ENCODE peak calls at places on chromosomes 12 and 14, in eight cellular contexts. E, T, C, A, S, J, Y and W are unnamed samples.

GRCh38 chr12:53476769-53477209 is 22.5 kb downstream of the MAP3K12 start:
- DNase-seq in T (no peak), E (no peak), Y (no peak), S (no peak), J (no peak), A (no peak), C (no peak), W (peak)

GRCh38 chr12:95473440-95473946 is 459 bp upstream of the METAP2 start:
- DNase-seq in Y (no peak), A (peak), T (peak), S (peak), E (no peak), J (peak), C (peak), W (peak)

GRCh38 chr12:49974677-49975369 is 2.1 kb downstream of the AQP6 start:
- DNase-seq in Y (no peak), J (no peak), C (no peak), T (no peak), S (no peak), A (no peak), E (peak), W (no peak)

GRCh38 chr14:96363751-96364336 is 518 bp downstream of the GSKIP start:
- DNase-seq in C (peak), J (peak), T (peak), Y (peak), A (peak), S (no peak), E (peak), W (peak)

GRCh38 chr14:51922624-51923023 is 62.2 kb downstream of the GNG2 start:
- DNase-seq in T (no peak), C (no peak), A (no peak), J (no peak), Y (no peak), E (no peak), S (no peak), W (peak)

GRCh38 chr14:49975286-49975685 is 82.4 kb downstream of the ARF6 start:
- DNase-seq in T (no peak), Y (no peak), J (no peak), C (peak), E (no peak), S (peak), A (peak), W (no peak)

GRCh38 chr12:41795066-41795465 is 349.6 kb downstream of the GXYLT1 start:
- DNase-seq in T (no peak), A (no peak), J (no peak), E (no peak), Y (no peak), S (no peak), C (no peak), W (no peak)

GRCh38 chr14:31926123-31926522 is 151.0 kb upstream of the ARHGAP5 start:
- DNase-seq in T (no peak), A (no peak), S (no peak), E (no peak), Y (no peak), J (peak), C (peak), W (no peak)

GRCh38 chr12:131221061-131221945 is 267.6 kb downstream of the ADGRD1 start:
- DNase-seq in A (no peak), T (no peak), J (no peak), Y (no peak), S (no peak), E (peak), C (no peak), W (no peak)

GRCh38 chr14:49893309-49894213 is 679 bp downstream of the ARF6 start:
- DNase-seq in S (no peak), Y (peak), C (no peak), A (peak), E (peak), J (peak), T (peak), W (peak)

GRCh38 chr14:84591827-84592540 is 938.0 kb upstream of the FLRT2 start:
- DNase-seq in T (no peak), J (no peak), A (no peak), C (no peak), E (no peak), Y (no peak), S (no peak), W (no peak)

GRCh38 chr14:45939572-45939971 is 686.6 kb upstream of the MIS18BP1 start:
- DNase-seq in J (no peak), C (no peak), A (no peak), S (no peak), Y (no peak), T (no peak), E (no peak), W (no peak)

GRCh38 chr14:101520621-101521305 is 40.5 kb upstream of the DIO3 start:
- DNase-seq in C (no peak), S (no peak), J (no peak), Y (no peak), E (no peak), T (no peak), A (peak), W (no peak)

GRCh38 chr14:65922166-65922565 is 509.6 kb downstream of the FUT8 start:
- DNase-seq in T (no peak), E (no peak), C (no peak), A (peak), Y (no peak), J (no peak), S (no peak), W (no peak)

GRCh38 chr12:114812858-114813761 is 129.1 kb upstream of the TBX3 start:
- DNase-seq in A (no peak), E (no peak), S (no peak), J (no peak), T (no peak), Y (no peak), C (no peak), W (no peak)

GRCh38 chr12:1870086-1870485 is 48.4 kb downstream of the CACNA2D4 start:
- DNase-seq in J (no peak), S (no peak), Y (no peak), T (no peak), C (no peak), A (no peak), E (no peak), W (no peak)

GRCh38 chr12:102376251-102376747 is 104.1 kb downstream of the IGF1 start:
- DNase-seq in J (no peak), S (no peak), Y (no peak), C (no peak), E (no peak), A (no peak), T (no peak), W (no peak)

GRCh38 chr14:72615511-72616121 is 278.3 kb downstream of the DPF3 start:
- DNase-seq in J (no peak), S (no peak), E (no peak), Y (no peak), C (peak), T (no peak), A (no peak), W (no peak)

GRCh38 chr12:131574397-131574775 is 136.5 kb upstream of the SFSWAP start:
- DNase-seq in C (no peak), S (no peak), Y (no peak), A (no peak), E (no peak), T (no peak), J (no peak), W (no peak)

GRCh38 chr14:38209572-38210159 is 2.0 kb downstream of the SSTR1 start:
- DNase-seq in Y (no peak), S (no peak), A (no peak), T (no peak), J (no peak), C (no peak), E (no peak), W (no peak)

GRCh38 chr14:101410126-101410525 is 151.2 kb upstream of the DIO3 start:
- DNase-seq in E (no peak), A (no peak), Y (no peak), C (no peak), T (no peak), S (no peak), J (no peak), W (no peak)